ENCODE peak calls at places on chromosomes 5 and 9, in four cellular contexts. E is tibial nerve, L is heart right ventricle, M is fibroblast of lung. V is an unnamed sample.

GRCh38 chr5:32984851-32985250 is 273.7 kb downstream of the NPR3 start:
- DNase-seq in L (no peak), E (no peak), M (peak; percentile 55), V (no peak)

GRCh38 chr9:110282023-110282766 is 25.9 kb upstream of the TXN start:
- DNase-seq in E (no peak), M (peak; percentile 63), L (no peak), V (no peak)

GRCh38 chr5:133455681-133456080 is 156.7 kb downstream of the FSTL4 start:
- DNase-seq in M (no peak), L (no peak), E (no peak), V (no peak)

GRCh38 chr5:126531543-126532120 is 63.4 kb downstream of the ALDH7A1 start:
- DNase-seq in M (no peak), L (no peak), E (no peak), V (no peak)

GRCh38 chr9:124448019-124448418 is 2.2 kb upstream of the ADGRD2 start:
- DNase-seq in M (no peak), E (no peak), L (peak; percentile 69), V (no peak)

GRCh38 chr9:129237195-129237611 is 59.1 kb upstream of the IER5L start:
- DNase-seq in E (no peak), L (no peak), M (peak; percentile 72), V (peak; percentile 30)

GRCh38 chr9:131467214-131467935 is 35.3 kb upstream of the POMT1 start:
- DNase-seq in E (no peak), M (no peak), L (no peak), V (no peak)

GRCh38 chr9:92984976-92985375 is 37.7 kb downstream of the FGD3 start:
- DNase-seq in M (no peak), E (no peak), L (no peak), V (no peak)

GRCh38 chr5:155308289-155308688 is 294.7 kb downstream of the KIF4B start:
- DNase-seq in L (no peak), M (no peak), E (no peak), V (no peak)

GRCh38 chr5:100161868-100162267 is 373.3 kb upstream of the FAM174A start:
- DNase-seq in L (no peak), E (no peak), M (no peak), V (no peak)
- H3K9me3 ChIP-seq in L (peaks cover 13% of the 10 kb centered on the region), E (no peaks in the 10 kb centered on the region), M (no peaks in the 10 kb centered on the region), V (no peaks in the 10 kb centered on the region)

GRCh38 chr5:173911623-173912022 is 23.5 kb downstream of the CPEB4 start:
- DNase-seq in E (no peak), M (no peak), L (no peak), V (no peak)
- H3K27ac ChIP-seq in E (no peak overlapping the region), M (no peak overlapping the region), L (no peak overlapping the region), V (peak overlapping the region; percentile 94)

GRCh38 chr9:89359018-89359417 is 40.7 kb downstream of the SECISBP2 start:
- DNase-seq in E (no peak), L (no peak), M (peak; percentile 6), V (no peak)

GRCh38 chr9:89358376-89358775 is 40.1 kb downstream of the SECISBP2 start:
- DNase-seq in E (no peak), M (no peak), L (no peak), V (no peak)

GRCh38 chr9:89354471-89354870 is 36.2 kb downstream of the SECISBP2 start:
- DNase-seq in L (no peak), M (no peak), E (no peak), V (no peak)

GRCh38 chr9:89357331-89358197 is 39.3 kb downstream of the SECISBP2 start:
- DNase-seq in L (no peak), M (no peak), E (no peak), V (no peak)

GRCh38 chr9:89356782-89357181 is 38.5 kb downstream of the SECISBP2 start:
- DNase-seq in E (no peak), M (no peak), L (no peak), V (no peak)
- H3K4me1 ChIP-seq in E (no peaks in the 10 kb centered on the region), M (no peaks in the 10 kb centered on the region), L (peaks cover 44% of the 10 kb centered on the region), V (peaks cover 38% of the 10 kb centered on the region)

GRCh38 chr5:89293849-89294248 is 410.9 kb upstream of the MEF2C start:
- DNase-seq in L (no peak), E (no peak), M (peak; percentile 42), V (no peak)

GRCh38 chr5:89289604-89290003 is 406.6 kb upstream of the MEF2C start:
- DNase-seq in L (no peak), E (no peak), M (peak; percentile 92), V (no peak)

GRCh38 chr5:89297111-89297510 is 414.1 kb upstream of the MEF2C start:
- DNase-seq in M (no peak), L (no peak), E (no peak), V (no peak)

GRCh38 chr5:89287964-89288363 is 405.0 kb upstream of the MEF2C start:
- DNase-seq in L (no peak), M (no peak), E (no peak), V (no peak)

DNA sequence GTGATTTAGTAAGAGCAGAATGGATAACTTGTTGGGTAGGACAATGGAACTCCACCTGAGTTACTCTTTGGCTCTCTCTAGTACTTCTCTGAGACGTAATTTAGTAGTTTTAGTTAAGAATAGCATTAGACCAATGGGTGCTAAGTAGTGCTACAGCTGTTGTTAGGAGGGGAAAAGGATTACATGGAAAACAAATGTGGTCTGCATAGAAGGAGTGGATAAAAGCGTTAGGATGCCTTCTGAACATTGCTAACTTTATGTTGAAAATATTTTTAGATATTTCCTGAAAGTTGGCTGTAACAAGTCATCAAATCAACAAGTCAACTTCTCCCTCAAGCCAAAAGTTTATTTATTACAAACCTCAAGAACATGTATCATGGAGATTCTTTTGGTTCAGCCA is 409.5 kb upstream of the MEF2C start:
- DNase-seq in M (no peak), E (no peak), L (no peak), V (no peak)
- H3K9me3 ChIP-seq in M (no peaks in the 10 kb centered on the region), E (no peaks in the 10 kb centered on the region), L (no peaks in the 10 kb centered on the region), V (no peaks in the 10 kb centered on the region)

GRCh38 chr5:179269781-179270543 is 75.3 kb downstream of the ADAMTS2 start:
- DNase-seq in E (peak; percentile 5), M (no peak), L (no peak), V (peak; percentile 29)

GRCh38 chr5:179271821-179272325 is 73.4 kb downstream of the ADAMTS2 start:
- DNase-seq in E (peak; percentile 10), M (no peak), L (no peak), V (peak; percentile 8)

GRCh38 chr5:179271301-179271650 is 74.0 kb downstream of the ADAMTS2 start:
- DNase-seq in M (no peak), E (no peak), L (no peak), V (no peak)

GRCh38 chr5:179268966-179269693 is 76.1 kb downstream of the ADAMTS2 start:
- DNase-seq in M (no peak), L (no peak), E (peak; percentile 4), V (no peak)

DNA sequence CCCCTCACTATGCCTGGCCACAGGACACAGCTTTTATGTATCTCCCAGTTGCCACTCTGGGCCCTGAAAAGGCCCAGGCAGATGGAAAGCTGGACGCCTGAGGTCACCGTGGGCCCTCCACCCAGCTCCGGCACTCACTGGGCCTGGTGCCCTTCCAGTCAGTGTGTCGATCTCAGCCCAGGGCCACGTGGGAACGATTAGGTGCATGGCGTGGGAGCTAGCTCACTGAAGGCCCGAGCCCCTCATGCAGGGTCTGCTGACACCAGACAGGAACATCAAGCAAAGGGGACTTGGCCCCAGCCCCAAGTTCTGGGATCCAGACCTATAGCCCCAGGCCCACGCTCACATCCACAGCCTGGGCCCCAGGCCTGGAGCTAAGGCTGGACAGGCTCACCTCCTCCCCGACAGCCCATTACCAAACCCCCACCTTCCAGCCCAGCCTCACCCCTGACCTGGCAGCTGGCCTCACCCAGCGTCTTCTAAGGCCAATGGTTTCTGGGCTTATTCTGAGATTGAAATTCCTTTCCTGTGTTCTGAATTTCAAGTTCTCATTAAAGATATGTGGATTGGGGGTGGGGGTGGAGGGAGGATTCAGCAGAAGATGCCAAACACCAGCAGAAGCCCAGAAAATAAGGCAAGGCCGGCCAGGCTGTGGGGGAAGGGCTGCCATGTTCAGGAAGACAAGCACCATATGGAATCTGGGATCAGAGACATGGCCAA is 74.5 kb downstream of the ADAMTS2 start:
- DNase-seq in M (peak; percentile 56), E (peak; percentile 16), L (no peak), V (no peak)
- H3K27ac ChIP-seq in M (peak overlapping the region; percentile 84), E (peak overlapping the region; percentile 78), L (no peak overlapping the region), V (no peak overlapping the region)

DNA sequence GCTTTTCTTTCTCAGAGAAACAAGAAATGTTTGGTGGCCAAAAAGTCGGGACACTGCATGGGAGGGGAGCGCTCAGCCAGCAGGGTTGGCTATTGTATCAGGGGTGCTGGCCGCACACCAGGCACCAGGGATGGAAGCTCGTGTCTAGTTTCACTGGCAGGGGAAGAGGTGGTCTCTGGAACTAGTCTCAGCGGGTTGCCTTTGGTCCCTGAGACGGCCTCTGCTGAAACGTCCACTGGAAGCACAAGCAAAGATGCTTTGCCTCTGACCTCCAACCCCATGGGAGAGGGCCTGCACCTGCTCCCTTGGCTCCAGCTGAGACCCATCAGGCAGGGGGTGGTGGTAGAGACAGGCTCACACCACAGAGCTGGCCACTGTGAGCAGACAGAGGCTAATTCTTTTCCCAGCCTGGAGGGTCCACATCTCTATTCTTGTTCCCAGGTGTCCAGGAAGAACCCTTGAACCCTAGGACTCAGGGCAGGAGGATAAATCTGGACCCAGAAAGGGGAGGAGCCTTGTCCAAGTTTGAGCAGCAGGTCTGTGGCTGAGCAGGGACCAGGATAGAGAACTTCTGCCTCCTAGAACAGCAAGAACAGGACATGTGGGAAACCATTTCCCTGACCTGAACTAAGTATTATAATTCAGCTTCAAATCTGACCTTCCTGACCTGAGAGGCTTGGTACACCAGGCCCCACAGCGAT is 102.6 kb downstream of the RGS3 start:
- DNase-seq in E (no peak), L (no peak), M (no peak), V (no peak)
- H3K4me1 ChIP-seq in E (peaks cover 18% of the 10 kb centered on the region), L (peaks cover 81% of the 10 kb centered on the region), M (peaks cover 24% of the 10 kb centered on the region), V (peaks cover 61% of the 10 kb centered on the region)

GRCh38 chr9:113928269-113928668 is 52.2 kb downstream of the ZNF618 start:
- DNase-seq in L (no peak), M (no peak), E (no peak), V (no peak)
- H3K9me3 ChIP-seq in L (peaks cover 48% of the 10 kb centered on the region), M (no peaks in the 10 kb centered on the region), E (peaks cover 41% of the 10 kb centered on the region), V (peaks cover 17% of the 10 kb centered on the region)

GRCh38 chr5:56622146-56622545 is 193.2 kb upstream of the MAP3K1 start:
- DNase-seq in L (no peak), M (no peak), E (no peak), V (no peak)
- H3K27ac ChIP-seq in L (no peak overlapping the region), M (no peak overlapping the region), E (no peak overlapping the region), V (no peak overlapping the region)